ENCODE peak calls at places on chromosomes 7 and 10, in seven cellular contexts. G is adrenal gland, X is A549, L is stomach, C is sigmoid colon, B is heart left ventricle, N is body of pancreas. F is an unnamed sample.

GRCh38 chr10:86944031-86944419 is 13.4 kb downstream of the MMRN2 start:
- DNase-seq in L (no peak), N (no peak), G (no peak), C (no peak), X (no peak), B (no peak), F (no peak)

GRCh38 chr7:32163911-32164310 is 93.7 kb upstream of the PDE1C start:
- DNase-seq in C (no peak), X (no peak), B (no peak), N (no peak), G (no peak), L (no peak), F (no peak)

GRCh38 chr10:97689637-97690036 is 2.6 kb upstream of the AVPI1 start:
- DNase-seq in X (peak; percentile 89), L (peak; percentile 38), N (peak; percentile 67), B (no peak), C (no peak), G (no peak), F (no peak)

GRCh38 chr10:25288181-25288580 is 113.4 kb downstream of the GPR158 start:
- DNase-seq in C (no peak), G (no peak), N (no peak), X (no peak), L (no peak), B (no peak), F (no peak)

GRCh38 chr7:64951250-64951848 is 39.5 kb downstream of the ZNF117 start:
- DNase-seq in N (peak; percentile 37), X (peak; percentile 46), C (no peak), L (no peak), G (no peak), B (no peak), F (no peak)

GRCh38 chr10:132351611-132352010 is 19.6 kb downstream of the LRRC27 start:
- DNase-seq in G (no peak), B (no peak), X (no peak), N (no peak), C (peak; percentile 29), L (no peak), F (no peak)

GRCh38 chr7:105721571-105722104 is 140.3 kb upstream of the EFCAB10 start:
- DNase-seq in C (no peak), B (no peak), X (no peak), N (no peak), G (no peak), L (no peak), F (no peak)

GRCh38 chr10:26486985-26487850 is 49.1 kb downstream of the APBB1IP start:
- DNase-seq in B (no peak), G (peak; percentile 74), X (peak; percentile 94), L (no peak), N (peak; percentile 40), C (no peak), F (no peak)

GRCh38 chr7:29606287-29606721 is 42.7 kb downstream of the PRR15 start:
- DNase-seq in C (no peak), G (no peak), N (no peak), X (peak; percentile 65), B (no peak), L (no peak), F (no peak)

GRCh38 chr10:130499541-130499940 is 363.4 kb downstream of the GLRX3 start:
- DNase-seq in C (no peak), B (no peak), X (no peak), N (no peak), G (no peak), L (no peak), F (no peak)

GRCh38 chr10:96587255-96588059 is 645 bp upstream of the TM9SF3 start:
- DNase-seq in L (peak; percentile 66), X (peak; percentile 72), B (no peak), G (peak; percentile 83), C (peak; percentile 91), N (peak; percentile 81), F (peak; percentile 61)

GRCh38 chr7:98174334-98175259 is 36.6 kb upstream of the BHLHA15 start:
- DNase-seq in G (no peak), L (peak; percentile 86), C (no peak), X (no peak), B (peak; percentile 72), N (peak; percentile 94), F (peak; percentile 87)

GRCh38 chr7:150755473-150756099 is 18.4 kb downstream of the GIMAP5 start:
- DNase-seq in B (peak; percentile 49), X (no peak), N (no peak), L (no peak), G (no peak), C (no peak), F (no peak)

GRCh38 chr10:58017719-58018367 is 249.9 kb downstream of the IPMK start:
- DNase-seq in L (no peak), B (no peak), X (peak; percentile 84), C (no peak), N (no peak), G (peak; percentile 27), F (no peak)

GRCh38 chr7:5523052-5523711 is 99.5 kb upstream of the TNRC18 start:
- DNase-seq in B (no peak), C (peak; percentile 86), L (no peak), X (peak; percentile 73), G (no peak), N (no peak), F (no peak)

GRCh38 chr10:22958338-22958737 is 30.5 kb downstream of the ARMC3 start:
- DNase-seq in B (no peak), N (no peak), C (no peak), G (no peak), X (no peak), L (no peak), F (no peak)

GRCh38 chr10:74151879-74152722 is 1.1 kb downstream of the ADK start:
- DNase-seq in N (no peak), C (no peak), L (no peak), X (no peak), B (no peak), G (no peak), F (no peak)

GRCh38 chr10:49654036-49654693 is 25.3 kb upstream of the C10orf53 start:
- DNase-seq in G (no peak), B (no peak), C (no peak), X (no peak), N (no peak), L (no peak), F (no peak)

GRCh38 chr10:6053816-6054581 is 8.2 kb downstream of the IL2RA start:
- DNase-seq in L (peak; percentile 68), B (peak; percentile 71), N (peak; percentile 62), X (no peak), C (peak; percentile 69), G (no peak), F (no peak)

GRCh38 chr7:125136755-125137547 is 207.3 kb upstream of the POT1 start:
- DNase-seq in B (no peak), X (peak; percentile 1), C (no peak), L (no peak), G (no peak), N (no peak), F (no peak)

GRCh38 chr7:73716318-73716890 is 3.1 kb downstream of the STX1A start:
- DNase-seq in G (no peak), L (no peak), N (no peak), X (peak; percentile 53), B (no peak), C (no peak), F (no peak)

GRCh38 chr7:73718905-73719805 is at the start of gene STX1A:
- DNase-seq in L (peak; percentile 77), N (peak; percentile 74), B (peak; percentile 77), X (peak; percentile 66), G (peak; percentile 69), C (peak; percentile 84), F (peak; percentile 75)

GRCh38 chr7:73717025-73717807 is 2.3 kb downstream of the STX1A start:
- DNase-seq in B (no peak), C (peak; percentile 85), N (no peak), L (no peak), G (no peak), X (no peak), F (peak; percentile 44)

GRCh38 chr7:73718438-73718881 is 1.0 kb downstream of the STX1A start:
- DNase-seq in B (no peak), N (no peak), G (no peak), L (no peak), C (no peak), X (no peak), F (no peak)

DNA sequence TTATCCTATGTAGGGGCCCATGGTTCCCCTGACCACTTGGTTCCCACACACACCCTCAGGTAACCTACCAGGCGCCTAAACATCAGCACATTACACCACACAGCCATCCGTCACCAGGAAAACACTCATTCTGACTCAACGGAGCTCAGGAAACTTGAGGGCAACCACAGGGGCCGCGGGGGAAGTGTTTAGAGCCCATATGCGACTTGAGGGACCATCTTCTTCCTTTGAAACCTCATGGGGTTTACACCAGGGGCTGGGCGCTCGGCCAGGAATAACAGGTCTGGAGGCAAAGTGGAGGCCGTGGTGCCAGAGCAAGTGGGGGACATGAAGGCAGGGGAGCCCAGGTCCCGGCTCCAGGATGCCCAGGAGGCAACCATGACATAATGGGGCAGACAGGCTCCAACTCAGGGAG is 1.5 kb downstream of the STX1A start:
- DNase-seq in G (no peak), X (no peak), L (no peak), C (no peak), B (no peak), N (peak; percentile 28), F (no peak)
- H3K27ac ChIP-seq in G (no peak overlapping the region), X (peak overlapping the region; percentile 100), L (peak overlapping the region; percentile 82), C (peak overlapping the region; percentile 67), B (no peak overlapping the region), N (no peak overlapping the region), F (no peak overlapping the region)

DNA sequence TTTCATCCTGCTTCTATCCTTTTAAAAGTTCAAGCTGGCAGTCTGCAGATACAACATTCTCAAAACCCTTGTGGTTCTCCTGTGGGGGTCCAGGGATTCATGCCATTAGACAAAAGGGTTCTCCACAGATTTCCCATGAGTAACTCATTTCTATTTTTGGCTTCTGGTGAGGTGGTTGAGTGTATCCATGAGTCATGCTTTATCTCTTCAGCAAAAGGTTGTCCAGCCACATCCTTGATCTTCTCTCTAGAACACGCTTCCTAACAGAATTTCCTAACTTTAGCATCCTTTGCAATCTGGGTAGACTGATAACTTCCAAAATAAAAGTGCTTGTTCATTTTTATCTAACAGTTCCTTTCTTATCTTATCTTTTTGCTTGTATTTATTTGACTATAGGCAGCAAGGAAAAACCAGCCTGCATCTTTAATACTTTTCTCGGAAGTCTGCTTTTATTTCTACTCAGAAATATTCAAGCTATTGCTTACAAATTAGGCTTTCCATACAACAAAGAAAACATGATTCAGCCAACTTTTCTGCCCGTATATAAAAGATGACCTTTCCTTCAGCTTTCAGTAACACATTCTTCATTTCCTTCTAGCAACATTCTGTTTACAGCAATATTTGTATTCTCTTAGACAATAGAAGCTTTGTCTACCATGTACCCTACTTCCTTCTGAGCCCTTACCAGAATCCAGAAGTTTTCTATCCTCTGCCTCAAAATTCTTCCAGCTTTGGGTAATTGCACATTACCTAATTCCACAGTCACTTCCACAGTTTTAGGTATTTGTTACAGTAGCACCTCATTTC is 79.3 kb upstream of the IL6 start:
- DNase-seq in N (no peak), G (no peak), C (no peak), X (no peak), B (no peak), L (no peak), F (no peak)
- TF ChIP-seq POLR2A in N (no peak), G (no peak), C (no peak), X (no peak), B (no peak), L (no peak), F (no peak)

GRCh38 chr7:102273749-102274712 is 12.6 kb upstream of the SH2B2 start:
- DNase-seq in B (no peak), L (peak; percentile 59), G (no peak), C (no peak), X (peak; percentile 93), N (no peak), F (no peak)
- H3K27ac ChIP-seq in B (no peak overlapping the region), L (no peak overlapping the region), G (no peak overlapping the region), C (no peak overlapping the region), X (peak overlapping the region; percentile 71), N (no peak overlapping the region), F (no peak overlapping the region)

GRCh38 chr7:1175967-1176851 is 16.2 kb upstream of the ZFAND2A start:
- DNase-seq in B (peak; percentile 81), X (peak; percentile 85), G (peak; percentile 82), C (peak; percentile 88), L (peak; percentile 89), N (peak; percentile 84), F (peak; percentile 94)
- TF ChIP-seq POLR2A in B (no peak), X (peak; percentile 23), G (no peak), C (no peak), L (no peak), N (no peak), F (no peak)